ENCODE peak calls at places on chromosome X, in five cellular contexts. D is aorta; H is pons; C is stimulated activated naive B cell treated with anti-CD40 and anti-IgM and Interleukin-4, amounts not matched to agents 10 μg/mL and 1 μg/mL and 100 μg/mL, for 72 hours; A is mesenteric fat pad. B is an unnamed sample.

GRCh38 chrX:78119521-78120227 is 15.6 kb downstream of the PGK1 start:
- DNase-seq in D (no peak), H (no peak), C (no peak), A (no peak), B (no peak)

GRCh38 chrX:138018145-138018799 is 452.3 kb downstream of the ZIC3 start:
- DNase-seq in D (no peak), H (no peak), C (no peak), A (no peak), B (no peak)

GRCh38 chrX:51568586-51568985 is 50.1 kb downstream of the CENPVL3 start:
- DNase-seq in D (no peak), H (no peak), C (no peak), A (no peak), B (no peak)

GRCh38 chrX:31449064-31449463 is 377.2 kb upstream of the FTHL17 start:
- DNase-seq in D (no peak), H (no peak), C (no peak), A (no peak), B (no peak)

GRCh38 chrX:150522494-150522893 is 45.9 kb upstream of the MTM1 start:
- DNase-seq in D (no peak), H (no peak), C (no peak), A (no peak), B (no peak)

GRCh38 chrX:48156014-48156413 is 25.6 kb downstream of the SPACA5B start:
- DNase-seq in D (no peak), H (no peak), C (no peak), A (no peak), B (no peak)

GRCh38 chrX:34655496-34656258 is 1.4 kb downstream of the TMEM47 start:
- DNase-seq in D (no peak), H (no peak), C (no peak), A (no peak), B (no peak)

GRCh38 chrX:150094996-150095395 is 156.7 kb upstream of the EOLA2 start:
- DNase-seq in D (no peak), H (no peak), C (no peak), A (no peak), B (no peak)

GRCh38 chrX:3516051-3516541 is 169.6 kb upstream of the MXRA5 start:
- DNase-seq in D (no peak), H (no peak), C (no peak), A (no peak), B (no peak)

GRCh38 chrX:155966876-155967275 is 30.6 kb upstream of the IL9R start:
- DNase-seq in D (no peak), H (no peak), C (no peak), A (no peak), B (no peak)

GRCh38 chrX:42119076-42119475 is 195.7 kb upstream of the CASK start:
- DNase-seq in D (no peak), H (no peak), C (no peak), A (no peak), B (no peak)

GRCh38 chrX:135396109-135396508 is 25.6 kb upstream of the SMIM10L2A start:
- DNase-seq in D (no peak), H (no peak), C (no peak), A (no peak), B (no peak)

GRCh38 chrX:107763647-107764046 is 11.9 kb downstream of the TSC22D3 start:
- DNase-seq in D (no peak), H (no peak), C (no peak), A (no peak), B (no peak)

GRCh38 chrX:11792461-11793421 is 34.7 kb downstream of the MSL3 start:
- DNase-seq in D (no peak), H (no peak), C (peak; percentile 80), A (no peak), B (no peak)

GRCh38 chrX:7941390-7942042 is 14.3 kb upstream of the PNPLA4 start:
- DNase-seq in D (no peak), H (peak; percentile 30), C (no peak), A (no peak), B (no peak)

GRCh38 chrX:41559662-41560061 is 112.5 kb downstream of the NYX start:
- DNase-seq in D (no peak), H (peak; percentile 4), C (no peak), A (no peak), B (no peak)

GRCh38 chrX:136138939-136139338 is 8.4 kb upstream of the FHL1 start:
- DNase-seq in D (no peak), H (no peak), C (no peak), A (no peak), B (no peak)

GRCh38 chrX:72620550-72621145 is 48.0 kb upstream of the HDAC8 start:
- DNase-seq in D (peak; percentile 75), H (no peak), C (no peak), A (no peak), B (no peak)

GRCh38 chrX:39550795-39551361 is 546.9 kb downstream of the BCOR start:
- DNase-seq in D (no peak), H (no peak), C (no peak), A (no peak), B (no peak)

GRCh38 chrX:107716045-107716684 is 59.4 kb downstream of the TSC22D3 start:
- DNase-seq in D (peak; percentile 57), H (no peak), C (no peak), A (peak; percentile 88), B (peak; percentile 74)

GRCh38 chrX:66030505-66031317 is 9.2 kb downstream of the VSIG4 start:
- DNase-seq in D (no peak), H (no peak), C (no peak), A (no peak), B (no peak)

GRCh38 chrX:56728752-56729151 is 291 bp upstream of the NBDY start:
- DNase-seq in D (no peak), H (peak; percentile 21), C (no peak), A (no peak), B (no peak)

GRCh38 chrX:104803219-104803618 is 237.2 kb downstream of the IL1RAPL2 start:
- DNase-seq in D (no peak), H (no peak), C (no peak), A (no peak), B (no peak)

GRCh38 chrX:97070346-97070745 is 186.6 kb downstream of the RPA4 start:
- DNase-seq in D (no peak), H (no peak), C (no peak), A (no peak), B (no peak)

GRCh38 chrX:24357101-24357500 is 3.3 kb upstream of the SUPT20HL1 start:
- DNase-seq in D (no peak), H (no peak), C (no peak), A (no peak), B (no peak)

GRCh38 chrX:119895843-119896326 is at the start of gene AKAP14:
- DNase-seq in D (no peak), H (no peak), C (no peak), A (no peak), B (no peak)

GRCh38 chrX:101550825-101551767 is 749 bp downstream of the ARMCX1 start:
- DNase-seq in D (peak; percentile 71), H (peak; percentile 33), C (no peak), A (no peak), B (no peak)

GRCh38 chrX:70508296-70508911 is 63.8 kb downstream of the DLG3 start:
- DNase-seq in D (no peak), H (no peak), C (no peak), A (no peak), B (no peak)

GRCh38 chrX:123949846-123950245 is 11.7 kb upstream of the STAG2 start:
- DNase-seq in D (no peak), H (no peak), C (no peak), A (no peak), B (no peak)

GRCh38 chrX:66553973-66554372 is 84.9 kb downstream of the EDA2R start:
- DNase-seq in D (no peak), H (no peak), C (no peak), A (no peak), B (no peak)

GRCh38 chrX:40153335-40154221 is 55.8 kb upstream of the BCOR start:
- DNase-seq in D (peak; percentile 71), H (peak; percentile 49), C (peak; percentile 73), A (no peak), B (peak; percentile 80)

GRCh38 chrX:44063611-44064010 is 90.4 kb upstream of the NDP start:
- DNase-seq in D (no peak), H (no peak), C (no peak), A (no peak), B (no peak)

GRCh38 chrX:24396930-24397277 is 36.5 kb downstream of the SUPT20HL1 start:
- DNase-seq in D (no peak), H (no peak), C (no peak), A (no peak), B (no peak)

GRCh38 chrX:7027071-7027470 is 120.4 kb upstream of the STS start:
- DNase-seq in D (no peak), H (no peak), C (no peak), A (no peak), B (no peak)

GRCh38 chrX:103607385-103608304 is at the start of gene TCEAL3:
- DNase-seq in D (peak; percentile 70), H (no peak), C (peak; percentile 11), A (peak; percentile 89), B (no peak)

GRCh38 chrX:153934473-153935325 is at the start of gene NAA10:
- DNase-seq in D (peak; percentile 81), H (peak; percentile 41), C (peak; percentile 61), A (no peak), B (peak; percentile 89)

GRCh38 chrX:13598877-13599276 is 29.5 kb downstream of the EGFL6 start:
- DNase-seq in D (no peak), H (no peak), C (no peak), A (no peak), B (no peak)

GRCh38 chrX:85001344-85001743 is 2.3 kb upstream of the APOOL start:
- DNase-seq in D (no peak), H (no peak), C (no peak), A (no peak), B (no peak)

GRCh38 chrX:24646745-24647182 is 383 bp downstream of the PCYT1B start:
- DNase-seq in D (no peak), H (peak; percentile 76), C (no peak), A (no peak), B (no peak)

B was measured in cardiac septum.